ENCODE peak calls at places on chromosomes 1 and 21, in six cellular contexts. J, R, U, Q, T and N are unnamed samples.

GRCh38 chr1:190353538-190354101 is 124.0 kb downstream of the BRINP3 start:
- DNase-seq in T (peak), U (no peak), R (peak), Q (no peak), J (no peak), N (no peak)

GRCh38 chr1:150562384-150563339 is 13.5 kb downstream of the ADAMTSL4 start:
- DNase-seq in U (no peak), T (no peak), Q (peak), R (no peak), J (no peak), N (peak)

GRCh38 chr1:18581420-18581880 is 49.2 kb upstream of the PAX7 start:
- DNase-seq in U (peak), R (no peak), T (no peak), Q (peak), J (peak), N (peak)

GRCh38 chr1:100073531-100073930 is 59.2 kb downstream of the SASS6 start:
- DNase-seq in J (no peak), U (no peak), R (no peak), T (no peak), Q (no peak), N (no peak)

GRCh38 chr1:7525664-7526063 is 245.4 kb upstream of the VAMP3 start:
- DNase-seq in T (no peak), Q (no peak), J (no peak), U (no peak), R (no peak), N (no peak)

GRCh38 chr1:76254165-76255043 is 179.9 kb downstream of the ST6GALNAC3 start:
- DNase-seq in R (no peak), J (no peak), Q (no peak), U (no peak), T (no peak), N (no peak)

GRCh38 chr1:117757668-117758067 is 151.8 kb downstream of the TENT5C start:
- DNase-seq in Q (no peak), T (peak), R (peak), U (no peak), J (no peak), N (no peak)

GRCh38 chr1:56397409-56397808 is 182.0 kb downstream of the PLPP3 start:
- DNase-seq in R (no peak), T (no peak), J (no peak), U (no peak), Q (no peak), N (no peak)

GRCh38 chr1:64505232-64505943 is 35.5 kb downstream of the CACHD1 start:
- DNase-seq in T (no peak), R (no peak), J (no peak), Q (peak), U (no peak), N (peak)

GRCh38 chr1:119667176-119667575 is 19.1 kb upstream of the ZNF697 start:
- DNase-seq in J (no peak), T (no peak), R (no peak), Q (no peak), U (no peak), N (no peak)

GRCh38 chr1:32464716-32465540 is at the start of gene ZBTB8B:
- DNase-seq in Q (peak), R (peak), U (peak), J (peak), T (peak), N (peak)

GRCh38 chr1:192552619-192553225 is 22.9 kb upstream of the RGS1 start:
- DNase-seq in Q (peak), R (no peak), T (no peak), J (no peak), U (no peak), N (no peak)

GRCh38 chr1:15963968-15964648 is 11.8 kb downstream of the ZBTB17 start:
- DNase-seq in R (no peak), Q (peak), U (no peak), J (no peak), T (no peak), N (no peak)

GRCh38 chr1:17135530-17135929 is 16.3 kb upstream of the PADI2 start:
- DNase-seq in Q (no peak), T (no peak), J (no peak), R (no peak), U (no peak), N (no peak)

GRCh38 chr1:148362141-148362929 is 120.8 kb downstream of the PPIAL4G start:
- DNase-seq in U (no peak), T (no peak), Q (no peak), J (peak), R (peak), N (no peak)

GRCh38 chr1:92989936-92990582 is 28.8 kb upstream of the DIPK1A start:
- DNase-seq in J (no peak), R (peak), Q (no peak), U (no peak), T (peak), N (no peak)

GRCh38 chr1:73821520-73821919 is 376.5 kb downstream of the LRRIQ3 start:
- DNase-seq in J (no peak), U (no peak), R (no peak), T (no peak), Q (no peak), N (no peak)

GRCh38 chr1:18515120-18515667 is 34.5 kb downstream of the KLHDC7A start:
- DNase-seq in T (no peak), R (no peak), J (no peak), U (no peak), Q (no peak), N (no peak)

GRCh38 chr1:225494789-225495359 is 67.0 kb upstream of the LBR start:
- DNase-seq in U (no peak), T (no peak), Q (no peak), R (no peak), J (no peak), N (no peak)

GRCh38 chr1:44827197-44828002 is 15.7 kb downstream of the PTCH2 start:
- DNase-seq in T (no peak), J (no peak), U (no peak), R (no peak), Q (no peak), N (no peak)

GRCh38 chr1:245598524-245599310 is 443.9 kb downstream of the KIF26B start:
- DNase-seq in Q (no peak), T (no peak), J (no peak), R (no peak), U (no peak), N (no peak)

GRCh38 chr1:58839871-58840835 is 56.3 kb upstream of the JUN start:
- DNase-seq in J (no peak), R (peak), U (no peak), T (peak), Q (no peak), N (no peak)

GRCh38 chr1:205354259-205354904 is 2.3 kb downstream of the KLHDC8A start:
- DNase-seq in Q (peak), R (peak), U (peak), J (peak), T (peak), N (peak)

GRCh38 chr1:217402301-217402700 is 228.6 kb downstream of the GPATCH2 start:
- DNase-seq in T (no peak), J (no peak), Q (no peak), R (peak), U (no peak), N (no peak)

GRCh38 chr21:25691931-25692330 is 42.8 kb downstream of the ATP5PF start:
- DNase-seq in T (no peak), J (no peak), Q (no peak), U (no peak), R (peak), N (no peak)

GRCh38 chr1:206461602-206462455 is 8.4 kb upstream of the IKBKE start:
- DNase-seq in J (peak), U (peak), T (peak), R (peak), Q (peak), N (peak)

GRCh38 chr21:42391297-42391696 is 4.6 kb downstream of the TMPRSS3 start:
- DNase-seq in U (no peak), R (no peak), T (no peak), Q (no peak), J (no peak), N (no peak)

DNA sequence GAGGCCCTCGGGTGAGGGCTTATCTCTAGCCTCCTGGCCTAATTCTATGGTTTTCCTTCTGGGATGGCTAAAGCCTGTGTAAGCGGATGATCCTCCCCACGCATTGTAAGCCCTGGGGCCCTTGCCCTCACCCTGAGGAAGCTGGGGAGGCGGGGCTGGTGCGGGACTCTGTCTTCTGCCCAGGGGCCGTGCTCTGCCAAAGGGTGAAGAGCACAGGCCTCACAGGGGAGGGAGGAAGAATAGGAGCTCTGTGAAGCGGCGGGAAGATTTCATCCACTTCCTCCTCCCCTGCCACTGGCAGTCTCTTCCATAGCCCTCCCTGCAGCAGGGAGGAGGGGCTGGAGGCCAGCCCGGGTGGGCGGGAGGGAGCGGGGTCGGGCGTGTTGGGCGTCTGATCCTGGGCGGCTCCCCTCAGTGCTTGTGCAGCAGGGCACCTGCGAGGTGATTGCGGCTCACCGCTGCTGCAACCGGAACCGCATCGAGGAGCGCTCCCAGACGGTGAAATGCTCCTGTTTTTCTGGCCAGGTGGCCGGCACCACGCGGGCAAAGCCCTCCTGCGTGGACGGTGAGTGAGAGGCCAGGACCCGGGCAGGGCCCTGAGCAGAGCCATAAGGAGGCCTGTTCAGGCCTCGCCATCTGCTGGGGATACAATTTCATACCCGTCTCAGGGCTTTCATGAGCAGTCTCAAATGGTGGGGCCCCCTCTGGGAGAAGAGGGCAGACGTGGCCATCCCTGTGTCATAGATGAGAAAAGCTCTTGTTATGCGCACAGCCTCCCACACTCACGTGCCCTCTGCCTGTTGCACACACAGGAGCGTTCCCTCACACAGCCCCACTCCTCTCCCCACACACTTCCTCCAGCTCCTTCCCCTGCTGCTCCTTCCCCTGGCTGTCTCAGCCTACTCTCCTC is 7.7 kb upstream of the PPM1J start:
- DNase-seq in J (no peak), Q (no peak), U (no peak), T (peak), R (peak), N (no peak)
- TF ChIP-seq CTCF in J (no peak), Q (no peak), U (no peak), T (no peak), R (no peak), N (no peak)

DNA sequence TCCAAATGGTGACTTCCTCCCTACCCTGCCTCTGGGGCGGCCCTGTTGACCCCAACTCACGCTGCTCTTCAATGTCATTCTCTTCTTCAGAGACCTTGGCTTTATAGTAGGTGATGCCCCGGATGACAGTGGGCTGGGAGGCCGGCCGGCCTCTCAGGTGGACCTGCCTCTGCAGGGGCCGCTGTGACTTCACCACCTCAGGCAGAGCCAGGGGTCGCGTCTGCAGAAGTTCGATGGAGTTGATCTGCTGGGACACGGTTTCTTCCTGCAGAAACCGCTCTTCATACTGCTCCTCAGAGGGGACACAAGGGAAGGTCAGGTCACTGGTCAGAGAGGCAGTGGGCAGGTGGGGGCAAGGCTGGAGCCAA is 23.6 kb downstream of the OLFML2B start:
- DNase-seq in R (no peak), J (no peak), T (no peak), Q (no peak), U (no peak), N (no peak)
- TF ChIP-seq CTCF in R (no peak), J (no peak), T (no peak), Q (no peak), U (no peak), N (no peak)

GRCh38 chr1:28755701-28756100 is 19.0 kb downstream of the YTHDF2 start:
- DNase-seq in J (no peak), T (no peak), R (peak), Q (no peak), U (no peak), N (no peak)

GRCh38 chr1:28759257-28759656 is 22.5 kb downstream of the YTHDF2 start:
- DNase-seq in R (no peak), T (no peak), U (no peak), Q (no peak), J (no peak), N (no peak)

GRCh38 chr1:28758420-28758819 is 21.7 kb downstream of the YTHDF2 start:
- DNase-seq in U (no peak), R (no peak), J (no peak), Q (no peak), T (no peak), N (no peak)

GRCh38 chr1:28761189-28761588 is 24.4 kb downstream of the YTHDF2 start:
- DNase-seq in U (no peak), R (no peak), J (no peak), T (no peak), Q (no peak), N (no peak)

GRCh38 chr1:28756846-28757245 is 20.1 kb downstream of the YTHDF2 start:
- DNase-seq in R (no peak), J (peak), U (no peak), T (no peak), Q (no peak), N (no peak)
- TF ChIP-seq CTCF in R (peak), J (peak), U (peak), T (peak), Q (no peak), N (peak)

GRCh38 chr1:116036255-116036654 is 59.9 kb downstream of the SLC22A15 start:
- DNase-seq in Q (no peak), U (no peak), R (no peak), J (no peak), T (no peak), N (no peak)
- TF ChIP-seq CTCF in Q (no peak), U (no peak), R (no peak), J (no peak), T (no peak), N (no peak)

DNA sequence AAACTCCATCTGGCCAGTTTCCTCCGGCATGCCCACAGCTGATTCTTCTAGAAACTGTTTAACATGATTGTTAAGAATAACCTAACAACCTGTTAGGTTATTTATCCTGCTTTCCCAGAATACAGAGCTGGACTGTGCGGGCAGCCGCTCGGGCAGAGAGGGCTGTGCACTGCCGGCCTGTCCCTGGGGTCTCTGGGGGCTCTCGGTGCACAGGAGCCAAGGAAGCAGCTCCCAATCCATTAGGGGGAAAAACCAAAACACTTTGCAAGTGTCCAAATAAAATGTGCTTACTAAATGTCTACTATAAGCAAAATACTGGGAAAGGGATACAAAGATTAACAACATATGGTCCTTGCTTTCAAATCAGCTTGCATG is 50.8 kb downstream of the HLCS start:
- DNase-seq in R (no peak), T (no peak), U (no peak), J (no peak), Q (no peak), N (no peak)
- TF ChIP-seq CTCF in R (no peak), T (no peak), U (no peak), J (no peak), Q (no peak), N (no peak)

DNA sequence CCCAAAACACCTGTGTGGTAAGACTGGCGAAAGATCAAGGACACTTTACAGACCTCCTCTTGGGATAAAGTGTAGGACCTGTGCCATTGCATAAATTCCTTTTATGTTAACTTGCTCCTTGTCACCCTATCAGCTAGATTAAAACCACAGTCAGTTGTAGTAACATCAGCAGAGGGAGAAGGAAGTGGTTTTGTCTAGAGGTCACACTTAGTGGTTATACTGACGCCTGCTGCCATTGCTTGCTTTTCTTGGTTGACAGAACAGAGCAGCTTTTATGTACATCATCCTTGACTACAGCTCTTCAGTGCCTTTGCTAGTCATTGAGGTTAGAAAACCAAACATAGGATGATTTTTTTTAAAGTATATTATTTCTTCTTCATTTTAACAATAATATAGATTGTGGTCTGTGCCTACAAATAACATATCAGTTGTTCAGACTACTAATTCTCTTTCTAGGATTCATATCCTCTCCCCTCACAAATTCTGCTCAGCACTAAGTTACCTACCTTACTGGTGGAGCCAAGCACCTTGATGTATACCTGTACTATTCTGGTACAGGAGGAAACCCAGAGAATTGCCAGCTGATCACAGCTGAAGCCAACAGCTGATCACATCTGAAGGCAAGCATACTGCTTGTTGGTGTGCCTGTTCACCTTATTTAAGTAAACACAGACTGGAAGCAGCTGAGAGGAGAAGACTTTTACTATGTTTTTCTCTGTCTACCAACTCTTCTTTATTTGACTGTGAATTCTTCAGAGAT is 101.6 kb downstream of the PBX1 start:
- DNase-seq in T (no peak), Q (peak), U (no peak), R (peak), J (no peak), N (no peak)
- TF ChIP-seq CTCF in T (no peak), Q (no peak), U (peak), R (no peak), J (no peak), N (no peak)